ENCODE peak calls at places on chromosomes 4 and X, in ten cellular contexts. One of them, this sample, is unnamed. For H3K4me1, the result is how much of the 10 kb centered on the place peaks cover.

GRCh38 chrX:19514791-19515614 is at the start of gene MAP3K15:
- DNase-seq in SK-N-SH: peak
- DNase-seq in effector memory CD4-positive, alpha-beta T cell: no peak
- DNase-seq in right cardiac atrium: peak
- DNase-seq in adrenal gland: peak
- DNase-seq in hepatocyte: peak
- DNase-seq in tibial artery: peak
- DNase-seq in astrocyte: no peak
- DNase-seq in mesenchymal stem cell: peak
- DNase-seq in CD8-positive, alpha-beta T cell: peak
- DNase-seq in this sample: peak

GRCh38 chrX:106611323-106611681 is 476 bp upstream of the RADX start:
- DNase-seq in SK-N-SH: no peak
- DNase-seq in effector memory CD4-positive, alpha-beta T cell: no peak
- DNase-seq in right cardiac atrium: no peak
- DNase-seq in adrenal gland: no peak
- DNase-seq in hepatocyte: no peak
- DNase-seq in tibial artery: no peak
- DNase-seq in astrocyte: no peak
- DNase-seq in mesenchymal stem cell: no peak
- DNase-seq in CD8-positive, alpha-beta T cell: no peak
- DNase-seq in this sample: no peak

GRCh38 chr4:124530464-124531077 is 182.0 kb downstream of the ANKRD50 start:
- DNase-seq in SK-N-SH: no peak
- DNase-seq in effector memory CD4-positive, alpha-beta T cell: no peak
- DNase-seq in right cardiac atrium: no peak
- DNase-seq in adrenal gland: no peak
- DNase-seq in hepatocyte: peak
- DNase-seq in tibial artery: no peak
- DNase-seq in astrocyte: no peak
- DNase-seq in mesenchymal stem cell: peak
- DNase-seq in CD8-positive, alpha-beta T cell: no peak
- DNase-seq in this sample: no peak

GRCh38 chrX:141180851-141181250 is 3.9 kb upstream of the LDOC1 start:
- DNase-seq in SK-N-SH: no peak
- DNase-seq in effector memory CD4-positive, alpha-beta T cell: no peak
- DNase-seq in right cardiac atrium: no peak
- DNase-seq in adrenal gland: no peak
- DNase-seq in hepatocyte: no peak
- DNase-seq in tibial artery: no peak
- DNase-seq in astrocyte: no peak
- DNase-seq in mesenchymal stem cell: no peak
- DNase-seq in CD8-positive, alpha-beta T cell: no peak
- DNase-seq in this sample: no peak

GRCh38 chr4:175562537-175562936 is 249.5 kb downstream of the GPM6A start:
- DNase-seq in SK-N-SH: no peak
- DNase-seq in effector memory CD4-positive, alpha-beta T cell: no peak
- DNase-seq in right cardiac atrium: no peak
- DNase-seq in adrenal gland: no peak
- DNase-seq in hepatocyte: no peak
- DNase-seq in tibial artery: no peak
- DNase-seq in astrocyte: no peak
- DNase-seq in mesenchymal stem cell: no peak
- DNase-seq in CD8-positive, alpha-beta T cell: no peak
- DNase-seq in this sample: no peak

GRCh38 chrX:63686878-63687714 is 97.9 kb downstream of the ARHGEF9 start:
- DNase-seq in SK-N-SH: peak
- DNase-seq in effector memory CD4-positive, alpha-beta T cell: no peak
- DNase-seq in right cardiac atrium: no peak
- DNase-seq in adrenal gland: peak
- DNase-seq in hepatocyte: peak
- DNase-seq in tibial artery: no peak
- DNase-seq in astrocyte: peak
- DNase-seq in mesenchymal stem cell: peak
- DNase-seq in CD8-positive, alpha-beta T cell: no peak
- DNase-seq in this sample: peak

GRCh38 chrX:82087699-82088098 is 885.8 kb downstream of the SH3BGRL start:
- DNase-seq in SK-N-SH: no peak
- DNase-seq in effector memory CD4-positive, alpha-beta T cell: no peak
- DNase-seq in right cardiac atrium: peak
- DNase-seq in adrenal gland: peak
- DNase-seq in hepatocyte: no peak
- DNase-seq in tibial artery: peak
- DNase-seq in astrocyte: no peak
- DNase-seq in mesenchymal stem cell: no peak
- DNase-seq in CD8-positive, alpha-beta T cell: no peak
- DNase-seq in this sample: no peak

GRCh38 chr4:174429701-174430100 is 92.6 kb downstream of the HPGD start:
- DNase-seq in SK-N-SH: no peak
- DNase-seq in effector memory CD4-positive, alpha-beta T cell: no peak
- DNase-seq in right cardiac atrium: no peak
- DNase-seq in adrenal gland: no peak
- DNase-seq in hepatocyte: no peak
- DNase-seq in tibial artery: no peak
- DNase-seq in astrocyte: peak
- DNase-seq in mesenchymal stem cell: no peak
- DNase-seq in CD8-positive, alpha-beta T cell: no peak
- DNase-seq in this sample: no peak

GRCh38 chrX:119669424-119670037 is 23.4 kb downstream of the SEPTIN6 start:
- DNase-seq in SK-N-SH: peak
- DNase-seq in effector memory CD4-positive, alpha-beta T cell: no peak
- DNase-seq in right cardiac atrium: peak
- DNase-seq in adrenal gland: peak
- DNase-seq in hepatocyte: peak
- DNase-seq in tibial artery: no peak
- DNase-seq in astrocyte: peak
- DNase-seq in mesenchymal stem cell: peak
- DNase-seq in CD8-positive, alpha-beta T cell: no peak
- DNase-seq in this sample: no peak

GRCh38 chr4:152803541-152803940 is 23.8 kb downstream of the ARFIP1 start:
- DNase-seq in SK-N-SH: no peak
- DNase-seq in effector memory CD4-positive, alpha-beta T cell: no peak
- DNase-seq in right cardiac atrium: no peak
- DNase-seq in adrenal gland: no peak
- DNase-seq in hepatocyte: no peak
- DNase-seq in tibial artery: no peak
- DNase-seq in astrocyte: no peak
- DNase-seq in mesenchymal stem cell: no peak
- DNase-seq in CD8-positive, alpha-beta T cell: no peak
- DNase-seq in this sample: no peak

GRCh38 chrX:154908821-154909220 is 22.7 kb downstream of the F8A1 start:
- DNase-seq in SK-N-SH: no peak
- DNase-seq in effector memory CD4-positive, alpha-beta T cell: no peak
- DNase-seq in right cardiac atrium: no peak
- DNase-seq in adrenal gland: no peak
- DNase-seq in hepatocyte: no peak
- DNase-seq in tibial artery: no peak
- DNase-seq in astrocyte: no peak
- DNase-seq in mesenchymal stem cell: no peak
- DNase-seq in CD8-positive, alpha-beta T cell: no peak
- DNase-seq in this sample: no peak

GRCh38 chr4:17623451-17624001 is 9.1 kb downstream of the MED28 start:
- DNase-seq in SK-N-SH: no peak
- DNase-seq in effector memory CD4-positive, alpha-beta T cell: no peak
- DNase-seq in right cardiac atrium: no peak
- DNase-seq in adrenal gland: no peak
- DNase-seq in hepatocyte: no peak
- DNase-seq in tibial artery: no peak
- DNase-seq in astrocyte: peak
- DNase-seq in mesenchymal stem cell: no peak
- DNase-seq in CD8-positive, alpha-beta T cell: no peak
- DNase-seq in this sample: no peak

GRCh38 chr4:119038465-119038864 is 97.2 kb upstream of the MYOZ2 start:
- DNase-seq in SK-N-SH: no peak
- DNase-seq in effector memory CD4-positive, alpha-beta T cell: no peak
- DNase-seq in right cardiac atrium: no peak
- DNase-seq in adrenal gland: no peak
- DNase-seq in hepatocyte: no peak
- DNase-seq in tibial artery: no peak
- DNase-seq in astrocyte: peak
- DNase-seq in mesenchymal stem cell: no peak
- DNase-seq in CD8-positive, alpha-beta T cell: no peak
- DNase-seq in this sample: no peak

GRCh38 chr4:183798249-183798920 is 106.7 kb upstream of the STOX2 start:
- DNase-seq in SK-N-SH: no peak
- DNase-seq in effector memory CD4-positive, alpha-beta T cell: no peak
- DNase-seq in right cardiac atrium: no peak
- DNase-seq in adrenal gland: no peak
- DNase-seq in hepatocyte: peak
- DNase-seq in tibial artery: no peak
- DNase-seq in astrocyte: no peak
- DNase-seq in mesenchymal stem cell: no peak
- DNase-seq in CD8-positive, alpha-beta T cell: no peak
- DNase-seq in this sample: peak

GRCh38 chr4:122005064-122005755 is 53.4 kb upstream of the TRPC3 start:
- DNase-seq in SK-N-SH: no peak
- DNase-seq in effector memory CD4-positive, alpha-beta T cell: no peak
- DNase-seq in right cardiac atrium: no peak
- DNase-seq in adrenal gland: no peak
- DNase-seq in hepatocyte: no peak
- DNase-seq in tibial artery: no peak
- DNase-seq in astrocyte: peak
- DNase-seq in mesenchymal stem cell: peak
- DNase-seq in CD8-positive, alpha-beta T cell: no peak
- DNase-seq in this sample: no peak
- H3K4me3 ChIP-seq in SK-N-SH: no peak
- H3K4me3 ChIP-seq in effector memory CD4-positive, alpha-beta T cell: no peak
- H3K4me3 ChIP-seq in right cardiac atrium: no peak
- H3K4me3 ChIP-seq in adrenal gland: no peak
- H3K4me3 ChIP-seq in hepatocyte: no peak
- H3K4me3 ChIP-seq in tibial artery: peak
- H3K4me3 ChIP-seq in astrocyte: no peak
- H3K4me3 ChIP-seq in mesenchymal stem cell: no peak
- H3K4me3 ChIP-seq in CD8-positive, alpha-beta T cell: no peak
- H3K4me3 ChIP-seq in this sample: no peak

GRCh38 chr4:23853986-23854385 is 35.9 kb downstream of the PPARGC1A start:
- DNase-seq in SK-N-SH: no peak
- DNase-seq in effector memory CD4-positive, alpha-beta T cell: no peak
- DNase-seq in right cardiac atrium: no peak
- DNase-seq in adrenal gland: no peak
- DNase-seq in hepatocyte: no peak
- DNase-seq in tibial artery: no peak
- DNase-seq in astrocyte: no peak
- DNase-seq in mesenchymal stem cell: no peak
- DNase-seq in CD8-positive, alpha-beta T cell: no peak
- DNase-seq in this sample: no peak
- H3K27ac ChIP-seq in SK-N-SH: no peak
- H3K27ac ChIP-seq in effector memory CD4-positive, alpha-beta T cell: no peak
- H3K27ac ChIP-seq in right cardiac atrium: peak
- H3K27ac ChIP-seq in adrenal gland: no peak
- H3K27ac ChIP-seq in hepatocyte: no peak
- H3K27ac ChIP-seq in tibial artery: no peak
- H3K27ac ChIP-seq in astrocyte: no peak
- H3K27ac ChIP-seq in mesenchymal stem cell: no peak
- H3K27ac ChIP-seq in CD8-positive, alpha-beta T cell: no peak
- H3K27ac ChIP-seq in this sample: no peak

GRCh38 chr4:25884040-25884788 is 21.4 kb upstream of the SEL1L3 start:
- DNase-seq in SK-N-SH: no peak
- DNase-seq in effector memory CD4-positive, alpha-beta T cell: no peak
- DNase-seq in right cardiac atrium: no peak
- DNase-seq in adrenal gland: no peak
- DNase-seq in hepatocyte: no peak
- DNase-seq in tibial artery: no peak
- DNase-seq in astrocyte: peak
- DNase-seq in mesenchymal stem cell: peak
- DNase-seq in CD8-positive, alpha-beta T cell: no peak
- DNase-seq in this sample: no peak

GRCh38 chr4:25881187-25881586 is 18.4 kb upstream of the SEL1L3 start:
- DNase-seq in SK-N-SH: no peak
- DNase-seq in effector memory CD4-positive, alpha-beta T cell: no peak
- DNase-seq in right cardiac atrium: no peak
- DNase-seq in adrenal gland: no peak
- DNase-seq in hepatocyte: no peak
- DNase-seq in tibial artery: no peak
- DNase-seq in astrocyte: no peak
- DNase-seq in mesenchymal stem cell: no peak
- DNase-seq in CD8-positive, alpha-beta T cell: no peak
- DNase-seq in this sample: no peak

GRCh38 chr4:25882226-25882625 is 19.4 kb upstream of the SEL1L3 start:
- DNase-seq in SK-N-SH: no peak
- DNase-seq in effector memory CD4-positive, alpha-beta T cell: no peak
- DNase-seq in right cardiac atrium: no peak
- DNase-seq in adrenal gland: no peak
- DNase-seq in hepatocyte: no peak
- DNase-seq in tibial artery: no peak
- DNase-seq in astrocyte: no peak
- DNase-seq in mesenchymal stem cell: no peak
- DNase-seq in CD8-positive, alpha-beta T cell: no peak
- DNase-seq in this sample: no peak

GRCh38 chr4:25879991-25880641 is 17.3 kb upstream of the SEL1L3 start:
- DNase-seq in SK-N-SH: no peak
- DNase-seq in effector memory CD4-positive, alpha-beta T cell: no peak
- DNase-seq in right cardiac atrium: no peak
- DNase-seq in adrenal gland: no peak
- DNase-seq in hepatocyte: no peak
- DNase-seq in tibial artery: no peak
- DNase-seq in astrocyte: peak
- DNase-seq in mesenchymal stem cell: no peak
- DNase-seq in CD8-positive, alpha-beta T cell: no peak
- DNase-seq in this sample: no peak

GRCh38 chr4:25883565-25883964 is 20.8 kb upstream of the SEL1L3 start:
- DNase-seq in SK-N-SH: no peak
- DNase-seq in effector memory CD4-positive, alpha-beta T cell: no peak
- DNase-seq in right cardiac atrium: no peak
- DNase-seq in adrenal gland: no peak
- DNase-seq in hepatocyte: no peak
- DNase-seq in tibial artery: no peak
- DNase-seq in astrocyte: no peak
- DNase-seq in mesenchymal stem cell: no peak
- DNase-seq in CD8-positive, alpha-beta T cell: no peak
- DNase-seq in this sample: no peak
- H3K4me1 ChIP-seq in SK-N-SH: under half
- H3K4me1 ChIP-seq in effector memory CD4-positive, alpha-beta T cell: under half
- H3K4me1 ChIP-seq in right cardiac atrium: under half
- H3K4me1 ChIP-seq in adrenal gland: under half
- H3K4me1 ChIP-seq in hepatocyte: under half
- H3K4me1 ChIP-seq in tibial artery: under half
- H3K4me1 ChIP-seq in astrocyte: under half
- H3K4me1 ChIP-seq in mesenchymal stem cell: under half
- H3K4me1 ChIP-seq in CD8-positive, alpha-beta T cell: under half
- H3K4me1 ChIP-seq in this sample: under half

DNA sequence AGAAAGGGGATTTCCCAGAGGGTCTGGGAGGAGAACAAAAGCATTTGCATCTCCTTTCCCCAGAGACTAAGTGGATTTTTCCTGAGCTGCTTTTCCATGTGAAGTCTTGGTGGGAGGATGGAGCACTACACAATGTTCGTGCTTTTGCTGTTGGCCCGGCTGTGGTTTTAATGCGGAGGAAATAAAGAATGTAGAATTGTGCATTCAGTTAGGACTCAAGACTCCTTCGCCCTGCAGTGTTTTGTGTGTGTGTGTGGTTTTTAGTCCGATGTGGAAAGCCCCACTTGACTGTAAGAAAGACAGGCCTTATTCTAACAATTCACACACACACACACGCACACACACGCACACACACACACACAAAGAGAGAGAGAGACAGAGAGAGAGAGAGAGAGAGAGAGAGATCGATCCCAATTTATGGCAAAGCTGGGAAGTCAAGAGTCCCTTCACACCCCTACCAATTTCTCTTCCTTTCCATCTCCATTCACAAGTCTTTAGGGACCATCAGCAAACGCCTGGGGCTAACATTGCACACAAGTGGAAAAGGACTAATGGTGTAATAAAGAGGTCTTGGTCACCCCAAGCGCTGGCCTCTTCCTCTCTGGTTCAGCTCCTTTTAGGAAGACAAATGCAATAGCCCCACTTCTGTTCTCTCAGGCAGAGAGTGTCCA is 44.2 kb downstream of the CLDN34 start:
- DNase-seq in SK-N-SH: no peak
- DNase-seq in effector memory CD4-positive, alpha-beta T cell: no peak
- DNase-seq in right cardiac atrium: no peak
- DNase-seq in adrenal gland: no peak
- DNase-seq in hepatocyte: no peak
- DNase-seq in tibial artery: no peak
- DNase-seq in astrocyte: peak
- DNase-seq in mesenchymal stem cell: peak
- DNase-seq in CD8-positive, alpha-beta T cell: no peak
- DNase-seq in this sample: peak
- H3K4me3 ChIP-seq in SK-N-SH: no peak
- H3K4me3 ChIP-seq in effector memory CD4-positive, alpha-beta T cell: no peak
- H3K4me3 ChIP-seq in right cardiac atrium: no peak
- H3K4me3 ChIP-seq in adrenal gland: no peak
- H3K4me3 ChIP-seq in hepatocyte: no peak
- H3K4me3 ChIP-seq in tibial artery: no peak
- H3K4me3 ChIP-seq in astrocyte: no peak
- H3K4me3 ChIP-seq in mesenchymal stem cell: no peak
- H3K4me3 ChIP-seq in CD8-positive, alpha-beta T cell: no peak
- H3K4me3 ChIP-seq in this sample: no peak